ENCODE peak calls at places on chromosomes 1 and 21, in seven cellular contexts. F is Calu3, C is cardiac muscle cell, I is cardiac fibroblast, V is A549, Y is choroid plexus epithelial cell, P is fibroblast of pulmonary artery. S is an unnamed sample.

GRCh38 chr1:219837274-219837993 is 90.9 kb downstream of the SLC30A10 start:
- DNase-seq in F (peak), C (peak), I (peak), V (peak), Y (peak), P (peak), S (peak)

GRCh38 chr1:216306830-216307229 is 116.4 kb downstream of the USH2A start:
- DNase-seq in F (no peak), C (no peak), I (no peak), V (no peak), Y (peak), P (no peak), S (no peak)

GRCh38 chr1:41380979-41381690 is 19.9 kb downstream of the FOXO6 start:
- DNase-seq in F (peak), C (peak), I (peak), V (no peak), Y (no peak), P (no peak), S (no peak)

GRCh38 chr1:212030936-212031528 is 4.3 kb downstream of the INTS7 start:
- DNase-seq in F (no peak), C (peak), I (peak), V (peak), Y (peak), P (peak), S (peak)

GRCh38 chr1:209703834-209704504 is 677 bp upstream of the HSD11B1 start:
- DNase-seq in F (no peak), C (peak), I (no peak), V (no peak), Y (no peak), P (peak), S (no peak)

GRCh38 chr1:58922302-58923089 is 138.6 kb upstream of the JUN start:
- DNase-seq in F (peak), C (peak), I (peak), V (no peak), Y (peak), P (peak), S (peak)

GRCh38 chr1:91529856-91530255 is 29.2 kb downstream of the CDC7 start:
- DNase-seq in F (peak), C (peak), I (peak), V (peak), Y (peak), P (peak), S (peak)

GRCh38 chr1:159214149-159214760 is 9.6 kb downstream of the ACKR1 start:
- DNase-seq in F (peak), C (peak), I (peak), V (peak), Y (peak), P (peak), S (peak)

GRCh38 chr1:154431586-154432373 is 26.6 kb downstream of the IL6R start:
- DNase-seq in F (no peak), C (peak), I (peak), V (peak), Y (peak), P (peak), S (peak)

GRCh38 chr1:28592314-28593071 is 428 bp downstream of the RAB42 start:
- DNase-seq in F (peak), C (no peak), I (no peak), V (no peak), Y (no peak), P (no peak), S (no peak)

GRCh38 chr1:155002479-155003226 is at the start of gene ZBTB7B:
- DNase-seq in F (peak), C (peak), I (peak), V (peak), Y (peak), P (no peak), S (peak)

GRCh38 chr1:55322842-55323241 is 107.7 kb upstream of the USP24 start:
- DNase-seq in F (no peak), C (no peak), I (no peak), V (peak), Y (no peak), P (no peak), S (no peak)

GRCh38 chr21:33864150-33864549 is 51.5 kb downstream of the ATP5PO start:
- DNase-seq in F (no peak), C (no peak), I (no peak), V (no peak), Y (no peak), P (no peak), S (no peak)

GRCh38 chr1:110370827-110371226 is 20.0 kb downstream of the SLC16A4 start:
- DNase-seq in F (no peak), C (peak), I (peak), V (no peak), Y (peak), P (peak), S (peak)

GRCh38 chr1:89905391-89906058 is 84.7 kb downstream of the LRRC8D start:
- DNase-seq in F (no peak), C (peak), I (peak), V (no peak), Y (peak), P (no peak), S (no peak)

GRCh38 chr1:191206808-191207207 is 729.1 kb upstream of the BRINP3 start:
- DNase-seq in F (peak), C (no peak), I (peak), V (no peak), Y (peak), P (peak), S (peak)

GRCh38 chr21:42646076-42646825 is 7.2 kb upstream of the PDE9A start:
- DNase-seq in F (no peak), C (no peak), I (no peak), V (no peak), Y (no peak), P (no peak), S (no peak)

GRCh38 chr1:51265618-51266017 is 29.5 kb downstream of the RNF11 start:
- DNase-seq in F (no peak), C (no peak), I (no peak), V (no peak), Y (no peak), P (no peak), S (no peak)

GRCh38 chr1:114723915-114724314 is 7.3 kb upstream of the NRAS start:
- DNase-seq in F (no peak), C (no peak), I (no peak), V (no peak), Y (peak), P (no peak), S (no peak)

GRCh38 chr1:16220101-16220500 is 7.6 kb upstream of the ARHGEF19 start:
- DNase-seq in F (no peak), C (no peak), I (no peak), V (no peak), Y (no peak), P (no peak), S (no peak)

GRCh38 chr1:6954596-6954995 is 169.3 kb downstream of the CAMTA1 start:
- DNase-seq in F (no peak), C (no peak), I (no peak), V (no peak), Y (no peak), P (no peak), S (no peak)

GRCh38 chr21:44539991-44540666 is at the start of gene KRTAP10-1:
- DNase-seq in F (no peak), C (no peak), I (no peak), V (no peak), Y (no peak), P (no peak), S (no peak)

GRCh38 chr1:74502432-74502831 is 10.0 kb downstream of the LRRC53 start:
- DNase-seq in F (no peak), C (peak), I (peak), V (peak), Y (peak), P (peak), S (peak)

GRCh38 chr1:157512036-157512969 is 40.0 kb downstream of the FCRL5 start:
- DNase-seq in F (no peak), C (no peak), I (no peak), V (no peak), Y (no peak), P (no peak), S (no peak)

GRCh38 chr1:189269011-189269410 is 1208.7 kb downstream of the BRINP3 start:
- DNase-seq in F (no peak), C (peak), I (peak), V (peak), Y (peak), P (peak), S (peak)

GRCh38 chr1:207077012-207077411 is 11.6 kb upstream of the C4BPB start:
- DNase-seq in F (no peak), C (no peak), I (no peak), V (no peak), Y (no peak), P (no peak), S (no peak)

GRCh38 chr1:6269271-6269996 is 8.5 kb upstream of the GPR153 start:
- DNase-seq in F (no peak), C (no peak), I (no peak), V (no peak), Y (no peak), P (no peak), S (no peak)

GRCh38 chr1:184051485-184052193 is at the start of gene TSEN15:
- DNase-seq in F (peak), C (peak), I (peak), V (peak), Y (peak), P (peak), S (peak)

GRCh38 chr1:39576016-39576657 is 453 bp downstream of the PABPC4 start:
- DNase-seq in F (peak), C (peak), I (peak), V (no peak), Y (peak), P (no peak), S (peak)

GRCh38 chr1:205812271-205812877 is 624 bp downstream of the SLC41A1 start:
- DNase-seq in F (peak), C (peak), I (peak), V (no peak), Y (peak), P (peak), S (peak)

GRCh38 chr1:83503153-83503552 is 495.8 kb downstream of the TTLL7 start:
- DNase-seq in F (no peak), C (no peak), I (no peak), V (no peak), Y (no peak), P (no peak), S (no peak)

GRCh38 chr1:31421404-31422040 is 8.5 kb downstream of the SERINC2 start:
- DNase-seq in F (peak), C (peak), I (peak), V (peak), Y (peak), P (peak), S (no peak)

GRCh38 chr1:70072239-70072751 is 133.1 kb downstream of the LRRC40 start:
- DNase-seq in F (no peak), C (peak), I (peak), V (no peak), Y (peak), P (peak), S (no peak)

GRCh38 chr21:33374080-33374873 is 28.9 kb upstream of the IFNGR2 start:
- DNase-seq in F (peak), C (peak), I (peak), V (peak), Y (peak), P (peak), S (peak)

GRCh38 chr1:243513726-243514491 is 258.1 kb downstream of the SDCCAG8 start:
- DNase-seq in F (no peak), C (peak), I (peak), V (no peak), Y (peak), P (no peak), S (peak)

DNA sequence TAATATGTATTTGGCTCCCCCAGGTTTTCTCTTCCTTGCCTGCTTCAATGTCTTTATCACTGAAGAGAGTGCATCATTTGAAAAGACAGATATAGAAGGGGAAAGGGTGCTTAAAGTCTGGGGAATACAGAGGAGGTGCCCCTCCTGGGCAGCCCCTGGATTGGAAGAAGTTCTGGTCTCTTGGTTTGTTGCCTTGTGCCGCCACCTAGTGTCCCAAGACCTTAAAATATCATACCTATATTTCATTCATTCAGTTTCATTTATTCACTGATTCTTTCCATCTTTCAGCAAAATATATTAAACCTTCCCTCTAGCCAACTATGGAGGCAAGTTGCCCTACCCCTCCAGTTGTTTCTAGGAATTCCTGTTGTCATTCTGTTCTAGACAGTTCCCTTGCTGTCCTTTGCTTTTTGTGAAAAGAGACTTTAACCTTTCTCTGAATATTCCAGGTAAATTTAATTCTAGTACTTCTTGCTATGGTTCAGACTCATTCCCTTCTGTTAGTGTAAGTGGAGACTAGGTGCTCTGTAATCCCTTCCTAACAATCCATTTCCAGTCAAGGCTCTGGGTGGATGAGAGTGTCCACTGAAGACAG is 56.1 kb downstream of the MEF2D start:
- DNase-seq in F (peak), C (peak), I (peak), V (peak), Y (peak), P (peak), S (peak)
- TF ChIP-seq CTCF in F (peak), C (peak), I (peak), V (peak), Y (peak), P (peak), S (peak)

DNA sequence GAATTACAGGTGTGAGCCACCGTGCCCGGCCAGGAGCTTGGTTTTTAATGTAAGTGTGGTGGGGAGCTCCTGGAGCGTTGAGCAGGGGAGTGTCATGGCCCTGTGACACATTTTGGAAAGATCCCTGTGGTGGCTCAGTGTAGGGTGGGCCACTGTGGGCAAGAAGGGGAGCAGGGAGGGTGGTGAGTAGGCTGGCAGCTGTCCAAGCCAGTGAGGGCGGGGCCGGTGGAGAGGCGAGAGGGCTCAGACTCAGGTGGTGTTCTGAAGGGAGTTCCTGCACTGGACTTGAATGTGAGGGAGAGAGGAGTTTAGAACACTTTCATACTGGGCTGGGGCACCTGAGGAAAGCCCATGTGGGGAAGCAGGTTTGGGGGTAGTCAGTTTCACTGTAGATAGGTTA is 3.1 kb upstream of the EVA1B start:
- DNase-seq in F (peak), C (no peak), I (no peak), V (no peak), Y (no peak), P (no peak), S (peak)
- TF ChIP-seq CTCF in F (no peak), C (no peak), I (no peak), V (no peak), Y (no peak), P (no peak), S (no peak)

DNA sequence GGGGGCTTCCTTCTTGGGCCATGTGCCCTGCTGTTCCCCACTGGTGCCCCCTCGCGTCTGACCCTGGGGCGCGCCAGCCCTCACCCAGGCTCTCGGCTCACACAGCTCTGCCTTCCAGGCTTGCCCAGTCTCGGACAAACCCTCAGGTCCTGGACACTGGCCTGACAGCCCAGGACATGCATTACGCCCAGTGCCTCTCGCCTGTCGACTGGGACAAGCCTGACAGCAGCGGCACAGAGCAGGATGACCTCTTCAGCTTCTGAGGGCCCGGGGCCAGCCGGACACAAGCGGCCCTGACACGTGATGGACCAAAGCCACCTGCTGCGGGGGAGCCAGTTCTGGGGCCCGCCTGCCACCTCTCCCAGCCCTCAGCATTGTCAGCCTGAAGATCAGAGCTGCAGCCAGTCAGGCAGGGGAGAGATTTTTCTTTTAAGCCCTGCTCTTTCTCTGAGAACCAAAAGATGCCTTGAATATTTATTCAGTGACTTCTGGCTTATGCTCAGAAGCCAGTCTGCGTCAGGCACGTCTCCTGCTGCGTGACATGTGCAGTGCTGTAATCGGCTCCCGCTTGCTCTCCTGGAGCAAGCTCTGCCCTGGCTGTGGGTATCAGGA is 23.4 kb downstream of the LDLRAP1 start:
- DNase-seq in F (no peak), C (peak), I (peak), V (no peak), Y (peak), P (no peak), S (no peak)
- TF ChIP-seq CTCF in F (no peak), C (no peak), I (no peak), V (no peak), Y (peak), P (no peak), S (no peak)

GRCh38 chr1:167229719-167230385 is 9.2 kb downstream of the POU2F1 start:
- DNase-seq in F (no peak), C (peak), I (no peak), V (peak), Y (no peak), P (peak), S (no peak)
- TF ChIP-seq CTCF in F (no peak), C (no peak), I (no peak), V (no peak), Y (no peak), P (no peak), S (no peak)

GRCh38 chr1:57195436-57195941 is 228.4 kb downstream of the DAB1 start:
- DNase-seq in F (no peak), C (no peak), I (no peak), V (no peak), Y (no peak), P (no peak), S (no peak)
- TF ChIP-seq CTCF in F (no peak), C (no peak), I (no peak), V (no peak), Y (no peak), P (no peak), S (no peak)

GRCh38 chr21:25607812-25608737 is 794 bp upstream of the MRPL39 start:
- DNase-seq in F (peak), C (peak), I (peak), V (peak), Y (peak), P (peak), S (peak)

GRCh38 chr21:25607151-25607811 is at the start of gene MRPL39:
- DNase-seq in F (peak), C (peak), I (peak), V (peak), Y (peak), P (peak), S (peak)
- TF ChIP-seq CTCF in F (peak), C (peak), I (peak), V (peak), Y (peak), P (peak), S (peak)

GRCh38 chr1:47970882-47971281 is 26.3 kb downstream of the TRABD2B start:
- DNase-seq in F (no peak), C (no peak), I (no peak), V (no peak), Y (no peak), P (no peak), S (no peak)

GRCh38 chr1:47971385-47971784 is 25.8 kb downstream of the TRABD2B start:
- DNase-seq in F (no peak), C (no peak), I (no peak), V (no peak), Y (no peak), P (no peak), S (no peak)

GRCh38 chr1:47976267-47976666 is 20.9 kb downstream of the TRABD2B start:
- DNase-seq in F (no peak), C (no peak), I (no peak), V (no peak), Y (no peak), P (no peak), S (no peak)

GRCh38 chr1:47975302-47975921 is 21.8 kb downstream of the TRABD2B start:
- DNase-seq in F (no peak), C (no peak), I (no peak), V (no peak), Y (no peak), P (no peak), S (no peak)

GRCh38 chr1:47972864-47973437 is 24.2 kb downstream of the TRABD2B start:
- DNase-seq in F (no peak), C (no peak), I (no peak), V (no peak), Y (no peak), P (no peak), S (no peak)
- TF ChIP-seq CTCF in F (no peak), C (peak), I (peak), V (peak), Y (peak), P (peak), S (peak)

DNA sequence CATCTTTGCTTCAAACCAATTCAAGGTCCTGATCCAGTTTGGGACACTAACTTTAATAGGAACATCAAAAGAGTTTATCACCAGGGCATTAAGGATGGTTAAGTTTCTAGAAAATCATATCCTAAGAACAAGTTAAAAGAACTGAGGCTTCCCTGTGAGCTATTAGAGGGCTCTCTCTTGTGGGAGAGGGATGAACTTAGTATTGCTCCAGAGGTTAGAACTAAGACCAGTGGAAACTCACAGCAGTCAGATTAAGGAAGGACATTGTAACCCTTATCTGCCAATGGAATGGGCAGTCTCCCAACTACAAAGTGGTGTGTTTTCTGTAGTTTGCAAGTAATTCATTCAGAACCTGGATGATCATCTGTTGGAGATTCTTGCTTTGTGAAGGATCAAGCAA is 36.8 kb downstream of the UBE2U start:
- DNase-seq in F (no peak), C (peak), I (peak), V (no peak), Y (peak), P (peak), S (no peak)
- TF ChIP-seq CTCF in F (no peak), C (peak), I (no peak), V (no peak), Y (peak), P (peak), S (no peak)